ENCODE peak calls at places on chromosomes 11 and 22, in six cellular contexts. U, L, P, F, N and R are unnamed samples.

GRCh38 chr11:68962527-68963250 is 18.1 kb downstream of the MRGPRD start:
- DNase-seq in U (peak; percentile 7), L (no peak), P (peak; percentile 46), F (no peak), N (no peak), R (no peak)

GRCh38 chr22:20115691-20116375 is at the start of gene RANBP1:
- DNase-seq in U (no peak), L (no peak), P (peak; percentile 86), F (no peak), N (no peak), R (no peak)

GRCh38 chr11:35725880-35726279 is 63.3 kb downstream of the TRIM44 start:
- DNase-seq in U (no peak), L (peak; percentile 26), P (no peak), F (no peak), N (no peak), R (no peak)

GRCh38 chr11:61694971-61695706 is 14.9 kb downstream of the DAGLA start:
- DNase-seq in U (peak; percentile 43), L (no peak), P (no peak), F (no peak), N (no peak), R (no peak)

GRCh38 chr22:50194037-50194809 is 6.6 kb upstream of the SELENOO start:
- DNase-seq in U (no peak), L (no peak), P (no peak), F (no peak), N (no peak), R (no peak)

GRCh38 chr11:128548655-128549255 is 38.6 kb downstream of the ETS1 start:
- DNase-seq in U (peak; percentile 62), L (no peak), P (peak; percentile 91), F (peak; percentile 64), N (no peak), R (no peak)

GRCh38 chr22:27212617-27213177 is 555.3 kb downstream of the MIAT start:
- DNase-seq in U (peak; percentile 69), L (no peak), P (no peak), F (no peak), N (no peak), R (peak; percentile 1)

GRCh38 chr22:31496735-31497146 is 405 bp downstream of the SFI1 start:
- DNase-seq in U (peak; percentile 52), L (no peak), P (peak; percentile 92), F (no peak), N (no peak), R (no peak)

GRCh38 chr11:13465909-13466371 is 2.9 kb upstream of the BTBD10 start:
- DNase-seq in U (no peak), L (peak; percentile 70), P (no peak), F (no peak), N (no peak), R (no peak)

GRCh38 chr11:76653674-76654309 is 16.8 kb downstream of the LRRC32 start:
- DNase-seq in U (peak; percentile 31), L (no peak), P (no peak), F (no peak), N (no peak), R (no peak)

GRCh38 chr11:22510741-22511140 is 114.9 kb downstream of the FANCF start:
- DNase-seq in U (no peak), L (no peak), P (no peak), F (no peak), N (no peak), R (no peak)

GRCh38 chr11:67534070-67534679 is 10.9 kb upstream of the CABP2 start:
- DNase-seq in U (no peak), L (peak; percentile 21), P (no peak), F (no peak), N (no peak), R (no peak)

DNA sequence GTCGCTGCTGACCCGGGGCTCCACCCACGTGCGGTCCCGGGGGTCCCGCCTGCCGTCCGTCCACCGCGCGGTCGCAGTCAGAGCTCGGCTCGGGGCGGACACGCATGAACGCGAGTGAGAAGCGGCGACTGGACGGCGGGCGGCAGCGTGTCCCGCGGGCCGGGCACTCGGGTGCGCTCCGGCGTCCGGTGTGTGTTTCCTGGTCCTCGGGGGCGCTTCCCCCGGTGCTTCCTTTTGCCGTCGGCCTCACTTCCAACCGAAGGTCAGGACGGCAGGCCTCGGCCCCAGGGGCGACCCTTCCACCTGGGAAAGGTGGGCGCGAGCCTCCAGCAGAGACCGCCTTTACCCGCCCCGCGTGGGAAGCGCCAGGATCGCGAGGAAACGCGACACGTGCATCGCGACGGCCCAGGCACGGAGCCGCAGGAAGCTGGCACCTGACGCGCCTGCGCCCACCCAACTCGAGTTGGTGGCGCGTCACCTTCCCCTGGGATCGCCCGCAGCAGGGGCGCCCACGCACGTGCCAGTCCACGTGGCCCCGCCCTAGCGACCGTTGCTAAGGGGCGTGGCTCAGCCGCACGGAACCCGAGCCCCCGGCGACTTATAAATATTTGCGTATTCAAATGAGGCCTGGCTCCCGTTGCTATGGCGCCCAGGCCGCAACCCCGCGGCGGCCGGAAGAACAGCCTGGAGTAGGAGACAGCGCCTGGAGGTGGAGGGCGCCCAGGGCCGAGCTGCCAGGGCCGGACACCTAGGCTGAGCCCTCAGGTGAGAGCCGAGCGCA is at the start of gene LRRC56:
- DNase-seq in U (peak; percentile 93), L (peak; percentile 84), P (peak; percentile 98), F (peak; percentile 88), N (peak; percentile 47), R (peak; percentile 80)
- TF ChIP-seq POLR2AphosphoS5 in U (peak; percentile 25), L (peak; percentile 67), P (peak; percentile 93), F (no peak), N (no peak), R (no peak)

DNA sequence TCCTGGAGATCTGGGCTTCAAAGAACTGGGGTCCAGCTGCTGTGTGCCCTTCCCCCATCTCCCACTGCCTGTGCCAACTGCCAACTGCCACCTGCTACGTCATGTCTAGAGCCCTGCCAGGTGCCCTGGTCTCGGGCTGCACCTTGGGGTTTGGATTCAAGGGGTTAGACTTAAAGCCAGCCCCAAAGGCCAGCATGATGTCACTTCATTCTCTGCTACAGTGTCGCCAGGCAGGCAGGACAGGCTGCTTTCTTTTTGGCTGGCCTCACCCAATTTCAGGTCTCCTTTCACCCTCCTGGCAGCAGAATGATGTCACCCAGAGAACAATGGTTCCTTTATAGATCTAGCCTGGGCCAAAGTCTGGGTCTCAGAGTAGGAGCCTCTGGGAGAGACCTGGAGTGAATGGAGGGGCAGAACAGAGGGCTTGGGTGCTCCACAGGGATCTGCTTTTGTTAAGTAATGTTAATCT is 79.5 kb upstream of the CRYBB3 start:
- DNase-seq in U (peak; percentile 69), L (peak; percentile 79), P (no peak), F (no peak), N (no peak), R (no peak)
- H3K27me3 ChIP-seq in U (no peaks in the 10 kb centered on the region), L (no peaks in the 10 kb centered on the region), P (no peaks in the 10 kb centered on the region), F (no peaks in the 10 kb centered on the region), N (no peaks in the 10 kb centered on the region), R (peaks cover 4% of the 10 kb centered on the region)

GRCh38 chr11:34407121-34407813 is 31.5 kb upstream of the CAT start:
- DNase-seq in U (no peak), L (no peak), P (no peak), F (no peak), N (no peak), R (no peak)
- TF ChIP-seq POLR2AphosphoS5 in U (no peak), L (no peak), P (no peak), F (no peak), N (no peak), R (no peak)

DNA sequence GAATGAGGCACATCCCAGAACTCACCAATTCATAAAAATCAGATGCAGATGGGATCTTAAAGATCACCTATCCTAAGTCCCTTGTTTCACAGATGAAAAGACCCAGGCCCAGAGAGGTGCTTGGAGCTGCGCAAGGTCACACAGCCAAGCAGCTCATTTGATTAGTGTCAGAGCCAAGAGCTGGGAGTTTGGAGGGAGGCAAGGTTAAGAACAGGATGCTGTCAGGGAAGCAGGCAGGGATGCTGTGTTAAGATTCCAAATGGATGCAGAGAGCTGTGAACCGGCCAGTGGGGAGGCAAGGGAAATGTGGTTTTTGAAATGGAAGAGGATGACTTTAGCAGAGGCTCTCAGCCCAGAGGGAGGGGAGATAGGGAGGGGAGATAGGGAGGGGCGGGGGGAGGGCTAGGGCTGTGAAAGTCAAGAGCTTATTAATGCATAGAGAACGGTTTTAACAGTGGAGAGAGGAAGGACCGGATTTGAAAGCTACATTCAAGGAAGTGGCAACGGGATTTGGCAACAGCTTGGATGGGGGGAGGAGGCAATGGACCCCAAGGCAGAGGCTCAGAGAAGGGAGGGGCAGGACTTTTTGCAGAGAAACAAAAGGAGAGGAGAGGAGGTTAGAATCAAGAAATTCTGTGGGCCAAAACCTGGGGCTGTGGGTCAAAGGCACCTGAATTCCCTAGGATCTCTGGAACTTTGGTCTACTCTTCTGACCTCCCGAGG is 13.0 kb downstream of the RTN4RL2 start:
- DNase-seq in U (no peak), L (no peak), P (no peak), F (no peak), N (no peak), R (peak; percentile 72)
- H3K27me3 ChIP-seq in U (peaks cover 25% of the 10 kb centered on the region), L (no peaks in the 10 kb centered on the region), P (no peaks in the 10 kb centered on the region), F (peaks cover 17% of the 10 kb centered on the region), N (peaks cover 15% of the 10 kb centered on the region), R (no peaks in the 10 kb centered on the region)